ENCODE peak calls at places on chromosomes 3 and 15, in five cellular contexts. C is neuronal stem cell, Z is IMR-90, I is trophoblast cell, H is H9. E is an unnamed sample.

GRCh38 chr15:41661078-41661528 is 898 bp downstream of the MGA start:
- DNase-seq in C (no peak), Z (no peak), I (no peak), H (no peak), E (no peak)

GRCh38 chr3:40623567-40623966 is 98.8 kb downstream of the ZNF621 start:
- DNase-seq in C (no peak), Z (no peak), I (no peak), H (no peak), E (no peak)

GRCh38 chr3:186825294-186825821 is 17.2 kb upstream of the ADIPOQ start:
- DNase-seq in C (no peak), Z (peak; percentile 77), I (no peak), H (peak; percentile 80), E (peak; percentile 65)

GRCh38 chr3:42660898-42661297 is 7.4 kb downstream of the ZBTB47 start:
- DNase-seq in C (no peak), Z (no peak), I (no peak), H (peak; percentile 53), E (no peak)

GRCh38 chr15:81351651-81352050 is 22.4 kb downstream of the TMC3 start:
- DNase-seq in C (no peak), Z (no peak), I (no peak), H (no peak), E (no peak)

GRCh38 chr3:22691407-22691806 is 511.7 kb upstream of the UBE2E2 start:
- DNase-seq in C (peak; percentile 27), Z (no peak), I (no peak), H (peak; percentile 42), E (no peak)

GRCh38 chr3:194138098-194138474 is 2.1 kb downstream of the HES1 start:
- DNase-seq in C (peak; percentile 42), Z (no peak), I (no peak), H (no peak), E (no peak)

GRCh38 chr3:4994823-4995499 is 15.7 kb downstream of the BHLHE40 start:
- DNase-seq in C (no peak), Z (peak; percentile 92), I (peak; percentile 78), H (no peak), E (peak; percentile 97)

GRCh38 chr15:46213551-46213950 is 578.7 kb downstream of the SQOR start:
- DNase-seq in C (no peak), Z (no peak), I (no peak), H (no peak), E (no peak)

DNA sequence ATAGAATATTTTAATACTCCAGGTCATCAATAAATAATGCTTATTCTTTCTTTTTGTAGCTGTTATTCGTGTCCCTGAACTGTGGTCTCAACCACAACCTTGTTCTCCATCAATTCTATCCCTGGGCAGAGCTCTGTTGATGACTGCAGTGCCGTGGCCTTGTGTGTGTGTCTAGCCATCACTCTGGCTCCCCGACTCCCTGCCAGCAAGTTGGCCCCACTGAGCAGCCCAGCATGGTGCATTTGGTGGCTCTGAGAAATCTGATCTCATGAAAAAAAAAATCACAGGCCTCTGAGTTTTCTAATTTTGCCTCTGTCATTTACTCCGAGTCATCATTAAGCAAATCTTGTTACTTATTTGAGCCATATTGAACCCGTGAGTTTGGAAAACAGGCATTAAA is 164.7 kb downstream of the GOLGA6L6 start:
- DNase-seq in C (no peak), Z (no peak), I (no peak), H (no peak), E (no peak)
- H3K9me3 ChIP-seq in C (no peaks in the 10 kb centered on the region), Z (peaks cover 31% of the 10 kb centered on the region), I (no peaks in the 10 kb centered on the region), H (peaks cover 95% of the 10 kb centered on the region), E (no peaks in the 10 kb centered on the region)

DNA sequence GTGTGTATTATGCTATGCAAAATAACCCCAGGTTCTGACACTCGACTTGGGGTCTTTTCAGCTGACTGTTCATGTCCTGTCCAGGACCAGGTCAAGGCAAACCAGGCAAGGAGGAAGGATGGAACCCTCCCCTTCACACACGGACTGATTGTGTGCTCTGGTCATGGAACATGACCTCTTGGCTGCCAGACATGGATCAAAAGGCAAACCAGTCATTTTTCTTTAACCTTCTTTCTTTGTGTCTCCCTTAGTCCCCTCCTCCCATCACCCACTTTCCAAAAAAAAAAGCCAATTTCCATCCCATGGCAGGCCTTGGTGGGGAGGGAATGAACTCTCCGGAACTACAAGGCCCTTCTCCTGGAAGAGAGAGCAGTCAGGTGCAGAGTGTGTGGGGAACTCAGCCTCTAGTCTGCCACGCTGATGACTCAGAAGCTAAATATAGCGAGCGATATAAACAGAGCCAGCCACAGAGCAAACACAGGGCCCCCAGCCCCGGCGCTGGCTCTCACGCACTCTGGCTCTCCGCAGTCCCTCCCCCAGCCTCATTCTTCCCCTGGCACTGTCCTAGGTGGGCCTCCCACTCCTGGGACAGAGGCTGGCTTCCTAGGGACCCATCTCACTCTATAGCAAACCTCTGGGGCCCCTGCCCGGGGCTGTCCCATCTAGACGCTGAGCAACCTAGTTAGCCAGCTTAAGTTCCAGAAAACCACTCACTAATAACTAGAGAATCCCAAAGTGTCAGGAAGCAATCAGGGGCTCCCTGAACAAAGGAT is 10.0 kb downstream of the BMF start:
- DNase-seq in C (no peak), Z (peak; percentile 98), I (peak; percentile 23), H (peak; percentile 50), E (peak; percentile 99)
- H4K8ac ChIP-seq in C (no peak overlapping the region), Z (peak overlapping the region; percentile 98), I (peak overlapping the region; percentile 34), H (no peak overlapping the region), E (peak overlapping the region; percentile 80)

GRCh38 chr3:33060609-33061337 is 36.2 kb downstream of the GLB1 start:
- DNase-seq in C (no peak), Z (no peak), I (no peak), H (no peak), E (no peak)
- H3K4me2 ChIP-seq in C (no peak overlapping the region), Z (no peak overlapping the region), I (no peak overlapping the region), H (no peak overlapping the region), E (no peak overlapping the region)

GRCh38 chr15:89409993-89410767 is 75.6 kb upstream of the POLG start:
- DNase-seq in C (no peak), Z (no peak), I (no peak), H (no peak), E (no peak)

GRCh38 chr15:89409184-89409992 is 74.8 kb upstream of the POLG start:
- DNase-seq in C (no peak), Z (no peak), I (peak; percentile 35), H (no peak), E (no peak)

GRCh38 chr15:89406756-89407650 is 72.4 kb upstream of the POLG start:
- DNase-seq in C (no peak), Z (no peak), I (no peak), H (peak; percentile 66), E (no peak)

GRCh38 chr15:89406218-89406716 is 71.6 kb upstream of the POLG start:
- DNase-seq in C (no peak), Z (no peak), I (no peak), H (no peak), E (no peak)

DNA sequence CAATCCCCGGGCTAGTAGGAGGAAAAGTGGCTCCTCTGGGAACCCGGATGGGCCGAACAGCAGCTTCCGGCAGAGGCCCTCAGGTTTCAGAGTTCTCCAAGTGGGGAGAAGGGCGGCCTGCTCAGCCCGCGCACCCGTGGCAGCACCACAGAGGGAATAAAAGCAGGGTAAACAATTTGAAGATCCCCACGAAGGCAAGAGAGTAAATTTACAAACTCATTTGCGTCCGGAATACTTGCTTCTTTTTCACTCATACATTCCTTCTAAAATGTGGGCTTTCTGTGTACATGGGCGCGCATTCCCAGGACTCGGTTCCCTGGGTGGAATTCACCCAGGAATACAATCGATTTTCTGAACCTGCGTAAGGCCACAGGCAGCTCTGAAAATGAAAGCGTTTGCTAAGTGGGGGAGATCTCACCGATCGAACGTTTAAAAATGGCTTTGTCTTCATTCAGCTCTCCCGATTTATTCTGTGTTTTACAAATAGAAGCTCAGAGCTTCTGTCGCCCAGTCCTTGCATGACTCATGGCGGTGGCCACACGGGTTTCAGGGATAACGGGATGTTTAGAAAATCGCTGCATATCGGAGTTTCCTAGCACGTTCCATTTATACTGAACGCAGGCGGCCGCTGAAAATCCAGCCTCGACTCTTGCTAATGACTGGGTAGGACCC is 74.0 kb upstream of the POLG start:
- DNase-seq in C (no peak), Z (peak; percentile 6), I (no peak), H (no peak), E (peak; percentile 33)
- H3K9me3 ChIP-seq in C (peaks cover 5% of the 10 kb centered on the region), Z (peaks cover 8% of the 10 kb centered on the region), I (peaks cover 8% of the 10 kb centered on the region), H (no peaks in the 10 kb centered on the region), E (peaks cover 6% of the 10 kb centered on the region)

DNA sequence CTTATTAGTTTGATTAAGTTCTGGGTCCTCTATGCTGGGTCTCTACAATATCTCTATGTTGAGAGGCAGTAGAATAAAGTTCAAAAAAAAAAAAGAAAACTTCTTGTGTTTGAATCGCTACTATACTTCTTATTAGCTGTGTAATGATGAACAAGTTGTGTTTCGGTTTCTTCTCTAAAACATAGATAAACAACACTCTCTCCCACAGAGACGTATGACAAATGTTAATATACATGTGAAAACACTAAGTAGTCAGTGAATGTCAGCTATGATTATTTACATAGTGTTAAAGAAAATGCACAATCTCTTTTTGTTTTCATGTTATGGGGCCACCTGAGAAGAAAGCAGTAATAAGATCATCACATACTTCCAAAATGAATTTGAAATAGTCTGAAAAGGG is 45.3 kb downstream of the ACAP2 start:
- DNase-seq in C (no peak), Z (peak; percentile 17), I (no peak), H (no peak), E (no peak)
- H4K8ac ChIP-seq in C (no peak overlapping the region), Z (no peak overlapping the region), I (no peak overlapping the region), H (no peak overlapping the region), E (no peak overlapping the region)

GRCh38 chr3:161070252-161070930 is 34.8 kb downstream of the B3GALNT1 start:
- DNase-seq in C (no peak), Z (no peak), I (no peak), H (no peak), E (no peak)
- H3K4me2 ChIP-seq in C (no peak overlapping the region), Z (no peak overlapping the region), I (no peak overlapping the region), H (no peak overlapping the region), E (no peak overlapping the region)

GRCh38 chr3:128864351-128864811 is 15.0 kb upstream of the ACAD9 start:
- DNase-seq in C (no peak), Z (no peak), I (no peak), H (no peak), E (no peak)

GRCh38 chr3:128863560-128863959 is 15.9 kb upstream of the ACAD9 start:
- DNase-seq in C (no peak), Z (no peak), I (no peak), H (no peak), E (no peak)

GRCh38 chr3:128859573-128860154 is 19.8 kb upstream of the ACAD9 start:
- DNase-seq in C (peak; percentile 29), Z (no peak), I (no peak), H (no peak), E (no peak)

GRCh38 chr3:128858167-128858566 is 21.3 kb upstream of the ACAD9 start:
- DNase-seq in C (no peak), Z (no peak), I (no peak), H (no peak), E (no peak)

DNA sequence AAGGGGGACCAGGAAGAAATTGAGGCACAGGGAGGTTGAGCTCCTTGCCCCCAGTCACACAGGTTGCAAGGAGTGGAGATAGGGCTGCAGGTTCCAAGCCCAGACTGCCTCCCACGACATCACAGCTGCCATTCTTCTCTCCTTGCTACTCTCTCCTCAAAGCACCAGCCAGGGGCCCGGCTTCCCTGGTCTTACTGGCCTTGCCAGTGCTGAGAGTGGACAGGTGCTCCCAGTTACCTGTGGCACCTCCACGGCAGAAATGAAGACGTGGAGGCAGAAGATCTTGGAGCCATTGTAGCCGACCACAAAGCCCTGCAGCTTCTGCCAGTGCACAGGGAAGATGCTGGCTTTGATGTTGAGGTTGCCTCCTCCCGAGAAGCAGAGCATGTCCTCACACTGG is 17.9 kb upstream of the ACAD9 start:
- DNase-seq in C (no peak), Z (no peak), I (no peak), H (no peak), E (no peak)
- H3K9me3 ChIP-seq in C (peaks cover 25% of the 10 kb centered on the region), Z (peaks cover 31% of the 10 kb centered on the region), I (peaks cover 34% of the 10 kb centered on the region), H (peaks cover 31% of the 10 kb centered on the region), E (peaks cover 31% of the 10 kb centered on the region)

GRCh38 chr3:160394009-160394392 is 5.0 kb downstream of the IFT80 start:
- DNase-seq in C (no peak), Z (no peak), I (no peak), H (no peak), E (no peak)
- H4K8ac ChIP-seq in C (no peak overlapping the region), Z (no peak overlapping the region), I (no peak overlapping the region), H (no peak overlapping the region), E (no peak overlapping the region)

GRCh38 chr3:178198329-178198728 is 337.9 kb upstream of the KCNMB2 start:
- DNase-seq in C (no peak), Z (peak; percentile 40), I (no peak), H (no peak), E (no peak)
- H3K4me2 ChIP-seq in C (no peak overlapping the region), Z (peak overlapping the region; percentile 42), I (no peak overlapping the region), H (no peak overlapping the region), E (no peak overlapping the region)